ENCODE peak calls at places on chromosomes 3 and 15, in ten cellular contexts. H is HepG2, L is HCT116, Z is neural progenitor cell, B is SK-N-SH, C is endothelial cell of umbilical vein, K is fibroblast of lung, G is astrocyte, P is IMR-90, A is PC-3. M is an unnamed sample. For H3K36me3 and H3K9me3, the result is how much of the 10 kb centered on the place peaks cover.

GRCh38 chr3:58659051-58659675 is 7.4 kb downstream of the FAM3D start:
- DNase-seq in P (peak), G (no peak), A (peak), L (peak), C (peak), H (peak), Z (peak), K (peak), B (peak), M (peak)

GRCh38 chr15:22888120-22888859 is 49.8 kb downstream of the NIPA2 start:
- DNase-seq in G (peak), Z (no peak), K (peak), A (peak), H (no peak), B (no peak), C (peak), L (no peak), P (peak), M (peak)

GRCh38 chr3:51982352-51982837 is 940 bp upstream of the ACY1 start:
- DNase-seq in B (peak), H (peak), K (no peak), C (no peak), L (peak), Z (peak), P (no peak), A (peak), G (no peak), M (no peak)

GRCh38 chr15:70974004-70974832 is 81.6 kb downstream of the LRRC49 start:
- DNase-seq in C (peak), K (peak), H (peak), A (peak), P (peak), L (peak), Z (peak), B (no peak), G (peak), M (peak)

GRCh38 chr3:189132901-189133300 is 38.9 kb upstream of the TPRG1 start:
- DNase-seq in H (no peak), C (no peak), Z (no peak), P (no peak), L (no peak), B (no peak), A (no peak), G (no peak), K (no peak), M (no peak)

GRCh38 chr3:195551381-195551978 is 8.4 kb upstream of the PPP1R2 start:
- DNase-seq in K (no peak), L (no peak), P (no peak), Z (no peak), G (no peak), A (peak), B (no peak), H (no peak), C (no peak), M (no peak)

GRCh38 chr3:194840661-194841514 is 155.2 kb downstream of the FAM43A start:
- DNase-seq in P (peak), G (peak), H (peak), C (peak), L (peak), Z (no peak), K (peak), B (peak), A (peak), M (peak)

GRCh38 chr3:111803123-111803593 is 55.9 kb upstream of the PHLDB2 start:
- DNase-seq in P (peak), Z (no peak), C (no peak), L (peak), K (peak), B (no peak), A (peak), H (no peak), G (peak), M (peak)

GRCh38 chr3:77687545-77687944 is 647.6 kb downstream of the ROBO2 start:
- DNase-seq in B (no peak), K (no peak), Z (no peak), G (no peak), P (no peak), H (no peak), L (no peak), C (no peak), A (no peak), M (no peak)

GRCh38 chr3:78483070-78483469 is 1284.7 kb downstream of the ROBO1 start:
- DNase-seq in H (no peak), Z (no peak), K (no peak), B (no peak), C (no peak), G (no peak), P (no peak), A (no peak), L (no peak), M (no peak)

GRCh38 chr3:148178508-148178907 is 519.2 kb upstream of the AGTR1 start:
- DNase-seq in Z (peak), C (peak), G (peak), H (peak), A (peak), K (peak), L (no peak), B (no peak), P (no peak), M (no peak)

GRCh38 chr3:45553469-45553974 is 41.0 kb upstream of the LIMD1 start:
- DNase-seq in L (no peak), G (peak), K (peak), C (peak), A (peak), Z (no peak), H (no peak), B (peak), P (peak), M (peak)

GRCh38 chr3:119420196-119420595 is 43.2 kb downstream of the TMEM39A start:
- DNase-seq in K (no peak), B (no peak), A (peak), Z (peak), G (no peak), H (no peak), P (no peak), L (no peak), C (peak), M (no peak)

GRCh38 chr3:143332046-143332445 is 212.5 kb downstream of the CHST2 start:
- DNase-seq in C (no peak), P (no peak), G (peak), K (no peak), B (no peak), H (no peak), Z (no peak), L (no peak), A (no peak), M (no peak)

GRCh38 chr3:62073038-62073437 is 300.3 kb downstream of the FEZF2 start:
- DNase-seq in B (no peak), L (no peak), H (no peak), K (no peak), C (no peak), A (no peak), Z (no peak), G (peak), P (peak), M (no peak)

GRCh38 chr3:126679318-126679751 is 24.4 kb upstream of the TXNRD3 start:
- DNase-seq in L (peak), Z (peak), C (peak), H (peak), G (peak), P (peak), B (peak), K (peak), A (peak), M (peak)

GRCh38 chr3:28940530-28940929 is 340.3 kb upstream of the RBMS3 start:
- DNase-seq in B (no peak), H (no peak), K (peak), Z (no peak), C (peak), L (no peak), A (no peak), G (peak), P (peak), M (peak)

GRCh38 chr3:71973337-71974030 is 188.5 kb upstream of the PROK2 start:
- DNase-seq in B (no peak), A (no peak), L (no peak), H (no peak), G (no peak), P (no peak), C (no peak), K (no peak), Z (no peak), M (peak)

GRCh38 chr3:72991522-72991921 is 5.1 kb upstream of the PPP4R2 start:
- DNase-seq in P (no peak), G (no peak), Z (no peak), H (no peak), K (no peak), L (no peak), C (no peak), B (no peak), A (no peak), M (no peak)

GRCh38 chr15:50685976-50686467 is 575 bp downstream of the TRPM7 start:
- DNase-seq in G (peak), C (no peak), P (peak), L (no peak), Z (peak), H (peak), A (peak), B (peak), K (peak), M (peak)

GRCh38 chr3:9339750-9340449 is 23.0 kb upstream of the THUMPD3 start:
- DNase-seq in G (no peak), K (peak), C (no peak), Z (no peak), B (no peak), P (peak), A (peak), L (peak), H (no peak), M (no peak)

GRCh38 chr3:46939578-46940405 is 36.8 kb downstream of the CCDC12 start:
- DNase-seq in C (no peak), K (no peak), P (no peak), B (no peak), A (no peak), Z (no peak), L (no peak), G (no peak), H (no peak), M (no peak)

GRCh38 chr15:50828610-50829206 is 63.2 kb upstream of the SPPL2A start:
- DNase-seq in L (peak), C (no peak), P (peak), K (peak), G (peak), Z (peak), B (no peak), H (peak), A (peak), M (peak)

GRCh38 chr3:40891186-40891585 is 308.1 kb upstream of the CTNNB1 start:
- DNase-seq in A (no peak), P (no peak), K (no peak), L (no peak), Z (no peak), B (no peak), H (no peak), C (no peak), G (no peak), M (no peak)
- H3K9ac ChIP-seq in A (no peak), P (no peak), K (no peak), L (no peak), Z (no peak), B (no peak), H (no peak), C (no peak), G (no peak), M (no peak)

GRCh38 chr15:78290222-78290621 is 9.2 kb downstream of the SKIC8 start:
- DNase-seq in L (no peak), C (no peak), B (no peak), Z (no peak), P (no peak), H (no peak), G (no peak), A (no peak), K (no peak), M (no peak)

GRCh38 chr15:78291698-78292097 is 7.7 kb downstream of the SKIC8 start:
- DNase-seq in P (no peak), L (no peak), K (no peak), A (peak), B (no peak), G (no peak), H (no peak), C (no peak), Z (no peak), M (peak)

GRCh38 chr15:78292219-78292618 is 7.2 kb downstream of the SKIC8 start:
- DNase-seq in L (no peak), B (no peak), Z (no peak), A (no peak), H (no peak), C (no peak), G (no peak), P (no peak), K (no peak), M (no peak)

GRCh38 chr15:78291052-78291451 is 8.4 kb downstream of the SKIC8 start:
- DNase-seq in C (no peak), H (no peak), B (no peak), A (no peak), Z (no peak), K (no peak), P (no peak), L (no peak), G (no peak), M (no peak)
- H3K36me3 ChIP-seq in C (under half), H (half or more), B (half or more), A (under half), Z (under half), K (under half), P (under half), L (under half), G (under half), M (under half)

GRCh38 chr15:27638950-27639349 is 460.2 kb downstream of the OCA2 start:
- DNase-seq in L (no peak), B (peak), Z (peak), K (no peak), A (no peak), C (no peak), P (no peak), G (no peak), H (no peak), M (no peak)

GRCh38 chr15:27639595-27639994 is 459.5 kb downstream of the OCA2 start:
- DNase-seq in Z (no peak), L (no peak), C (no peak), H (no peak), P (no peak), A (no peak), B (no peak), K (no peak), G (no peak), M (no peak)

GRCh38 chr15:27635916-27636315 is 463.2 kb downstream of the OCA2 start:
- DNase-seq in A (no peak), K (no peak), B (no peak), Z (no peak), C (no peak), G (no peak), H (no peak), P (no peak), L (no peak), M (no peak)
- H3K9me3 ChIP-seq in A (under half), K (under half), B (under half), Z (under half), C (under half), G (under half), H (under half), P (under half), L (under half), M (under half)

GRCh38 chr3:187367561-187368103 is 553 bp upstream of the RTP4 start:
- DNase-seq in K (no peak), P (no peak), A (no peak), G (no peak), H (no peak), L (no peak), B (no peak), Z (no peak), C (no peak), M (no peak)

GRCh38 chr3:187360087-187360486 is 8.1 kb upstream of the RTP4 start:
- DNase-seq in Z (peak), H (no peak), G (no peak), A (no peak), L (no peak), P (no peak), B (no peak), K (no peak), C (no peak), M (no peak)

GRCh38 chr3:187360523-187361060 is 7.6 kb upstream of the RTP4 start:
- DNase-seq in K (no peak), A (no peak), L (no peak), C (no peak), H (no peak), Z (peak), P (no peak), G (no peak), B (no peak), M (no peak)

GRCh38 chr3:187361835-187362234 is 6.3 kb upstream of the RTP4 start:
- DNase-seq in B (no peak), P (no peak), Z (no peak), H (no peak), A (no peak), L (no peak), C (no peak), K (no peak), G (no peak), M (no peak)
- H3K9ac ChIP-seq in B (no peak), P (no peak), Z (no peak), H (no peak), A (no peak), L (no peak), C (no peak), K (no peak), G (no peak), M (no peak)

GRCh38 chr15:44715142-44715796 is 4.0 kb downstream of the B2M start:
- DNase-seq in C (no peak), L (no peak), B (no peak), Z (peak), K (no peak), G (no peak), H (no peak), A (no peak), P (no peak), M (no peak)
- H3K36me3 ChIP-seq in C (under half), L (under half), B (under half), Z (under half), K (under half), G (under half), H (under half), A (under half), P (under half), M (under half)

GRCh38 chr15:27743078-27743477 is 356.0 kb downstream of the OCA2 start:
- DNase-seq in P (no peak), H (no peak), Z (no peak), B (peak), A (no peak), C (no peak), L (no peak), K (no peak), G (no peak), M (no peak)
- H3K9me3 ChIP-seq in P (under half), H (under half), Z (under half), B (under half), A (under half), C (under half), L (under half), K (under half), G (under half), M (half or more)

M was measured in mammary epithelial cell.